ENCODE peak calls at places on chromosomes 12 and 14, in seven cellular contexts. P is head of caudate nucleus, J is HFFc6, Z is keratinocyte, H is aorta, K is AG20443, X is GF-D8. L is an unnamed sample.

GRCh38 chr12:104219908-104220404 is 4.4 kb downstream of the TXNRD1 start:
- DNase-seq in P (no peak), J (peak; percentile 92), Z (peak; percentile 97), H (no peak), K (peak; percentile 30), X (peak; percentile 57), L (no peak)

GRCh38 chr14:35046751-35047536 is 872 bp downstream of the FAM177A1 start:
- DNase-seq in P (no peak), J (no peak), Z (no peak), H (no peak), K (no peak), X (peak; percentile 10), L (no peak)

GRCh38 chr12:55728932-55729591 is at the start of gene CD63:
- DNase-seq in P (peak; percentile 85), J (peak; percentile 74), Z (peak; percentile 49), H (peak; percentile 95), K (peak; percentile 96), X (peak; percentile 42), L (no peak)

GRCh38 chr12:116389990-116390655 is 112.6 kb upstream of the MED13L start:
- DNase-seq in P (no peak), J (peak; percentile 94), Z (peak; percentile 95), H (peak; percentile 46), K (peak; percentile 89), X (no peak), L (no peak)

GRCh38 chr12:53344824-53345485 is 8.8 kb upstream of the SP7 start:
- DNase-seq in P (peak; percentile 71), J (peak; percentile 37), Z (no peak), H (peak; percentile 78), K (peak; percentile 91), X (peak; percentile 30), L (no peak)

GRCh38 chr12:59737725-59738463 is 142.1 kb downstream of the SLC16A7 start:
- DNase-seq in P (no peak), J (no peak), Z (no peak), H (no peak), K (peak; percentile 36), X (no peak), L (no peak)

GRCh38 chr14:78758333-78758732 is 588.2 kb downstream of the NRXN3 start:
- DNase-seq in P (no peak), J (peak; percentile 7), Z (no peak), H (no peak), K (peak; percentile 27), X (no peak), L (no peak)

GRCh38 chr14:77878783-77879182 is 78.9 kb downstream of the ADCK1 start:
- DNase-seq in P (no peak), J (no peak), Z (no peak), H (no peak), K (no peak), X (no peak), L (peak; percentile 20)

GRCh38 chr12:68572650-68573049 is 38.0 kb upstream of the RAP1B start:
- DNase-seq in P (no peak), J (peak; percentile 15), Z (no peak), H (no peak), K (peak; percentile 10), X (no peak), L (no peak)

GRCh38 chr12:78645956-78646355 is 218.6 kb upstream of the SYT1 start:
- DNase-seq in P (no peak), J (no peak), Z (no peak), H (no peak), K (no peak), X (no peak), L (no peak)

GRCh38 chr14:100860556-100861187 is 34.8 kb downstream of the MEG3 start:
- DNase-seq in P (no peak), J (no peak), Z (no peak), H (peak; percentile 35), K (no peak), X (no peak), L (peak; percentile 89)

GRCh38 chr14:34302654-34303053 is 159.4 kb downstream of the SPTSSA start:
- DNase-seq in P (no peak), J (no peak), Z (no peak), H (no peak), K (no peak), X (no peak), L (no peak)

GRCh38 chr12:131102493-131102931 is 148.8 kb downstream of the ADGRD1 start:
- DNase-seq in P (no peak), J (no peak), Z (no peak), H (no peak), K (no peak), X (no peak), L (peak; percentile 53)

GRCh38 chr12:80924437-80924836 is 13.3 kb downstream of the LIN7A start:
- DNase-seq in P (no peak), J (no peak), Z (no peak), H (no peak), K (no peak), X (no peak), L (no peak)

GRCh38 chr12:25788707-25789106 is 169.8 kb upstream of the RASSF8 start:
- DNase-seq in P (no peak), J (no peak), Z (no peak), H (no peak), K (no peak), X (no peak), L (no peak)

GRCh38 chr14:64910847-64911495 is 3.3 kb upstream of the CHURC1 start:
- DNase-seq in P (no peak), J (peak; percentile 42), Z (no peak), H (no peak), K (peak; percentile 27), X (no peak), L (no peak)

GRCh38 chr12:44379827-44380226 is 496.3 kb downstream of the NELL2 start:
- DNase-seq in P (no peak), J (no peak), Z (no peak), H (no peak), K (no peak), X (no peak), L (no peak)

GRCh38 chr14:95389471-95390011 is 69.8 kb upstream of the CLMN start:
- DNase-seq in P (no peak), J (no peak), Z (no peak), H (peak; percentile 76), K (no peak), X (no peak), L (no peak)

GRCh38 chr12:110270125-110270962 is 10.7 kb upstream of the ATP2A2 start:
- DNase-seq in P (no peak), J (peak; percentile 31), Z (no peak), H (no peak), K (peak; percentile 53), X (no peak), L (no peak)

GRCh38 chr12:2924019-2924418 is 33.3 kb downstream of the TULP3 start:
- DNase-seq in P (no peak), J (peak; percentile 4), Z (no peak), H (no peak), K (no peak), X (no peak), L (no peak)

GRCh38 chr14:65238456-65238855 is 136.1 kb upstream of the MAX start:
- DNase-seq in P (no peak), J (peak; percentile 80), Z (no peak), H (no peak), K (no peak), X (no peak), L (no peak)

L was measured in chondrocyte.